ENCODE peak calls at places on chromosomes 6 and 20, in seven cellular contexts. One of them, this sample, is unnamed.

GRCh38 chr20:51419646-51420045 is 122.9 kb downstream of the NFATC2 start:
- DNase-seq in cardiac fibroblast: no peak
- DNase-seq in AG04450: no peak
- DNase-seq in heart right ventricle: no peak
- DNase-seq in fibroblast of mammary gland: no peak
- DNase-seq in HAP-1: no peak
- DNase-seq in esophagus muscularis mucosa: no peak
- DNase-seq in this sample: no peak

GRCh38 chr20:10783660-10784336 is 110.0 kb upstream of the JAG1 start:
- DNase-seq in cardiac fibroblast: no peak
- DNase-seq in AG04450: no peak
- DNase-seq in heart right ventricle: no peak
- DNase-seq in fibroblast of mammary gland: no peak
- DNase-seq in HAP-1: no peak
- DNase-seq in esophagus muscularis mucosa: peak; percentile 21
- DNase-seq in this sample: no peak

GRCh38 chr6:112450663-112451062 is 103.5 kb downstream of the RFPL4B start:
- DNase-seq in cardiac fibroblast: no peak
- DNase-seq in AG04450: no peak
- DNase-seq in heart right ventricle: no peak
- DNase-seq in fibroblast of mammary gland: no peak
- DNase-seq in HAP-1: no peak
- DNase-seq in esophagus muscularis mucosa: no peak
- DNase-seq in this sample: no peak

GRCh38 chr6:37103169-37104039 is 66.5 kb upstream of the PIM1 start:
- DNase-seq in cardiac fibroblast: no peak
- DNase-seq in AG04450: no peak
- DNase-seq in heart right ventricle: peak; percentile 48
- DNase-seq in fibroblast of mammary gland: no peak
- DNase-seq in HAP-1: no peak
- DNase-seq in esophagus muscularis mucosa: no peak
- DNase-seq in this sample: no peak

GRCh38 chr20:46641424-46641823 is 9.8 kb downstream of the SLC13A3 start:
- DNase-seq in cardiac fibroblast: no peak
- DNase-seq in AG04450: no peak
- DNase-seq in heart right ventricle: no peak
- DNase-seq in fibroblast of mammary gland: no peak
- DNase-seq in HAP-1: no peak
- DNase-seq in esophagus muscularis mucosa: no peak
- DNase-seq in this sample: no peak

GRCh38 chr6:29510202-29510601 is 22.4 kb upstream of the MAS1L start:
- DNase-seq in cardiac fibroblast: no peak
- DNase-seq in AG04450: no peak
- DNase-seq in heart right ventricle: no peak
- DNase-seq in fibroblast of mammary gland: no peak
- DNase-seq in HAP-1: no peak
- DNase-seq in esophagus muscularis mucosa: no peak
- DNase-seq in this sample: no peak

GRCh38 chr6:152459245-152459644 is 177.9 kb downstream of the SYNE1 start:
- DNase-seq in cardiac fibroblast: peak; percentile 8
- DNase-seq in AG04450: no peak
- DNase-seq in heart right ventricle: no peak
- DNase-seq in fibroblast of mammary gland: no peak
- DNase-seq in HAP-1: no peak
- DNase-seq in esophagus muscularis mucosa: no peak
- DNase-seq in this sample: no peak

GRCh38 chr20:63826753-63827152 is 4.3 kb downstream of the ZBTB46 start:
- DNase-seq in cardiac fibroblast: no peak
- DNase-seq in AG04450: no peak
- DNase-seq in heart right ventricle: no peak
- DNase-seq in fibroblast of mammary gland: no peak
- DNase-seq in HAP-1: no peak
- DNase-seq in esophagus muscularis mucosa: no peak
- DNase-seq in this sample: no peak

GRCh38 chr6:15663057-15663638 is 320 bp upstream of the DTNBP1 start:
- DNase-seq in cardiac fibroblast: peak; percentile 61
- DNase-seq in AG04450: peak; percentile 11
- DNase-seq in heart right ventricle: no peak
- DNase-seq in fibroblast of mammary gland: peak; percentile 50
- DNase-seq in HAP-1: no peak
- DNase-seq in esophagus muscularis mucosa: no peak
- DNase-seq in this sample: peak; percentile 14

GRCh38 chr6:154246723-154247118 is 109.9 kb downstream of the IPCEF1 start:
- DNase-seq in cardiac fibroblast: no peak
- DNase-seq in AG04450: no peak
- DNase-seq in heart right ventricle: no peak
- DNase-seq in fibroblast of mammary gland: no peak
- DNase-seq in HAP-1: peak; percentile 13
- DNase-seq in esophagus muscularis mucosa: no peak
- DNase-seq in this sample: no peak

GRCh38 chr20:38278763-38279162 is 18.2 kb upstream of the KIAA1755 start:
- DNase-seq in cardiac fibroblast: no peak
- DNase-seq in AG04450: no peak
- DNase-seq in heart right ventricle: no peak
- DNase-seq in fibroblast of mammary gland: no peak
- DNase-seq in HAP-1: no peak
- DNase-seq in esophagus muscularis mucosa: no peak
- DNase-seq in this sample: no peak

GRCh38 chr6:15588966-15589634 is 73.7 kb downstream of the DTNBP1 start:
- DNase-seq in cardiac fibroblast: peak; percentile 61
- DNase-seq in AG04450: peak; percentile 43
- DNase-seq in heart right ventricle: no peak
- DNase-seq in fibroblast of mammary gland: peak; percentile 84
- DNase-seq in HAP-1: no peak
- DNase-seq in esophagus muscularis mucosa: no peak
- DNase-seq in this sample: peak; percentile 52

GRCh38 chr20:44734938-44735337 is 10.7 kb upstream of the KCNK15 start:
- DNase-seq in cardiac fibroblast: peak; percentile 76
- DNase-seq in AG04450: no peak
- DNase-seq in heart right ventricle: no peak
- DNase-seq in fibroblast of mammary gland: peak; percentile 50
- DNase-seq in HAP-1: no peak
- DNase-seq in esophagus muscularis mucosa: no peak
- DNase-seq in this sample: no peak

GRCh38 chr6:132130530-132131298 is 179.5 kb upstream of the CCN2 start:
- DNase-seq in cardiac fibroblast: peak; percentile 75
- DNase-seq in AG04450: no peak
- DNase-seq in heart right ventricle: peak; percentile 20
- DNase-seq in fibroblast of mammary gland: peak; percentile 77
- DNase-seq in HAP-1: no peak
- DNase-seq in esophagus muscularis mucosa: no peak
- DNase-seq in this sample: peak; percentile 55

GRCh38 chr6:93721386-93722048 is 302.2 kb upstream of the EPHA7 start:
- DNase-seq in cardiac fibroblast: peak; percentile 67
- DNase-seq in AG04450: no peak
- DNase-seq in heart right ventricle: no peak
- DNase-seq in fibroblast of mammary gland: peak; percentile 64
- DNase-seq in HAP-1: peak; percentile 71
- DNase-seq in esophagus muscularis mucosa: no peak
- DNase-seq in this sample: peak; percentile 7

GRCh38 chr6:101181006-101181405 is 212.5 kb upstream of the GRIK2 start:
- DNase-seq in cardiac fibroblast: no peak
- DNase-seq in AG04450: no peak
- DNase-seq in heart right ventricle: no peak
- DNase-seq in fibroblast of mammary gland: no peak
- DNase-seq in HAP-1: peak; percentile 28
- DNase-seq in esophagus muscularis mucosa: no peak
- DNase-seq in this sample: no peak

GRCh38 chr20:11443382-11444119 is 474.1 kb upstream of the BTBD3 start:
- DNase-seq in cardiac fibroblast: no peak
- DNase-seq in AG04450: no peak
- DNase-seq in heart right ventricle: no peak
- DNase-seq in fibroblast of mammary gland: no peak
- DNase-seq in HAP-1: peak; percentile 64
- DNase-seq in esophagus muscularis mucosa: no peak
- DNase-seq in this sample: no peak

GRCh38 chr6:5115168-5115567 is 30.0 kb downstream of the PPP1R3G start:
- DNase-seq in cardiac fibroblast: peak; percentile 67
- DNase-seq in AG04450: no peak
- DNase-seq in heart right ventricle: peak; percentile 41
- DNase-seq in fibroblast of mammary gland: peak; percentile 71
- DNase-seq in HAP-1: no peak
- DNase-seq in esophagus muscularis mucosa: no peak
- DNase-seq in this sample: no peak

GRCh38 chr6:7730852-7731251 is 5.0 kb downstream of the BMP6 start:
- DNase-seq in cardiac fibroblast: peak; percentile 98
- DNase-seq in AG04450: peak; percentile 45
- DNase-seq in heart right ventricle: no peak
- DNase-seq in fibroblast of mammary gland: peak; percentile 90
- DNase-seq in HAP-1: no peak
- DNase-seq in esophagus muscularis mucosa: no peak
- DNase-seq in this sample: peak; percentile 50

GRCh38 chr6:160348552-160349441 is 619 bp downstream of the SLC22A3 start:
- DNase-seq in cardiac fibroblast: peak; percentile 36
- DNase-seq in AG04450: no peak
- DNase-seq in heart right ventricle: peak; percentile 30
- DNase-seq in fibroblast of mammary gland: no peak
- DNase-seq in HAP-1: no peak
- DNase-seq in esophagus muscularis mucosa: no peak
- DNase-seq in this sample: no peak

GRCh38 chr6:48765352-48765961 is 654.5 kb upstream of the PTCHD4 start:
- DNase-seq in cardiac fibroblast: peak; percentile 83
- DNase-seq in AG04450: peak; percentile 44
- DNase-seq in heart right ventricle: no peak
- DNase-seq in fibroblast of mammary gland: peak; percentile 80
- DNase-seq in HAP-1: peak; percentile 86
- DNase-seq in esophagus muscularis mucosa: no peak
- DNase-seq in this sample: no peak

GRCh38 chr20:38202153-38202981 is 37.3 kb upstream of the TGM2 start:
- DNase-seq in cardiac fibroblast: no peak
- DNase-seq in AG04450: no peak
- DNase-seq in heart right ventricle: no peak
- DNase-seq in fibroblast of mammary gland: no peak
- DNase-seq in HAP-1: no peak
- DNase-seq in esophagus muscularis mucosa: no peak
- DNase-seq in this sample: no peak

GRCh38 chr6:13044390-13044789 is 283.9 kb downstream of the TBC1D7 start:
- DNase-seq in cardiac fibroblast: peak; percentile 16
- DNase-seq in AG04450: no peak
- DNase-seq in heart right ventricle: no peak
- DNase-seq in fibroblast of mammary gland: peak; percentile 48
- DNase-seq in HAP-1: no peak
- DNase-seq in esophagus muscularis mucosa: no peak
- DNase-seq in this sample: no peak

GRCh38 chr6:42339991-42340401 is 111.7 kb downstream of the TRERF1 start:
- DNase-seq in cardiac fibroblast: no peak
- DNase-seq in AG04450: no peak
- DNase-seq in heart right ventricle: no peak
- DNase-seq in fibroblast of mammary gland: peak; percentile 30
- DNase-seq in HAP-1: no peak
- DNase-seq in esophagus muscularis mucosa: no peak
- DNase-seq in this sample: no peak

GRCh38 chr6:45148711-45149341 is 179.3 kb upstream of the RUNX2 start:
- DNase-seq in cardiac fibroblast: peak; percentile 86
- DNase-seq in AG04450: peak; percentile 1
- DNase-seq in heart right ventricle: no peak
- DNase-seq in fibroblast of mammary gland: peak; percentile 81
- DNase-seq in HAP-1: no peak
- DNase-seq in esophagus muscularis mucosa: no peak
- DNase-seq in this sample: peak; percentile 46

GRCh38 chr6:34979218-34979617 is 90.2 kb downstream of the ANKS1A start:
- DNase-seq in cardiac fibroblast: no peak
- DNase-seq in AG04450: no peak
- DNase-seq in heart right ventricle: no peak
- DNase-seq in fibroblast of mammary gland: no peak
- DNase-seq in HAP-1: no peak
- DNase-seq in esophagus muscularis mucosa: no peak
- DNase-seq in this sample: no peak

GRCh38 chr6:33299237-33299944 is 649 bp upstream of the RGL2 start:
- DNase-seq in cardiac fibroblast: peak; percentile 94
- DNase-seq in AG04450: peak; percentile 77
- DNase-seq in heart right ventricle: peak; percentile 93
- DNase-seq in fibroblast of mammary gland: peak; percentile 87
- DNase-seq in HAP-1: peak; percentile 83
- DNase-seq in esophagus muscularis mucosa: peak; percentile 97
- DNase-seq in this sample: peak; percentile 66
- H3K4me3 ChIP-seq in cardiac fibroblast: peak overlapping the region; percentile 80
- H3K4me3 ChIP-seq in AG04450: peak overlapping the region; percentile 91
- H3K4me3 ChIP-seq in heart right ventricle: peak overlapping the region; percentile 93
- H3K4me3 ChIP-seq in fibroblast of mammary gland: peak overlapping the region; percentile 91
- H3K4me3 ChIP-seq in HAP-1: peak overlapping the region; percentile 85
- H3K4me3 ChIP-seq in esophagus muscularis mucosa: peak overlapping the region; percentile 69
- H3K4me3 ChIP-seq in this sample: peak overlapping the region; percentile 76

GRCh38 chr20:57392130-57392445 is 892 bp downstream of the RBM38 start:
- DNase-seq in cardiac fibroblast: no peak
- DNase-seq in AG04450: no peak
- DNase-seq in heart right ventricle: no peak
- DNase-seq in fibroblast of mammary gland: no peak
- DNase-seq in HAP-1: no peak
- DNase-seq in esophagus muscularis mucosa: no peak
- DNase-seq in this sample: no peak

GRCh38 chr20:57392512-57393271 is 1.5 kb downstream of the RBM38 start:
- DNase-seq in cardiac fibroblast: no peak
- DNase-seq in AG04450: no peak
- DNase-seq in heart right ventricle: peak; percentile 61
- DNase-seq in fibroblast of mammary gland: no peak
- DNase-seq in HAP-1: no peak
- DNase-seq in esophagus muscularis mucosa: no peak
- DNase-seq in this sample: no peak

GRCh38 chr20:57394087-57395082 is 3.2 kb downstream of the RBM38 start:
- DNase-seq in cardiac fibroblast: no peak
- DNase-seq in AG04450: no peak
- DNase-seq in heart right ventricle: no peak
- DNase-seq in fibroblast of mammary gland: no peak
- DNase-seq in HAP-1: no peak
- DNase-seq in esophagus muscularis mucosa: no peak
- DNase-seq in this sample: no peak

GRCh38 chr20:57395111-57395959 is 4.1 kb downstream of the RBM38 start:
- DNase-seq in cardiac fibroblast: peak; percentile 66
- DNase-seq in AG04450: peak; percentile 8
- DNase-seq in heart right ventricle: peak; percentile 80
- DNase-seq in fibroblast of mammary gland: peak; percentile 51
- DNase-seq in HAP-1: no peak
- DNase-seq in esophagus muscularis mucosa: no peak
- DNase-seq in this sample: peak; percentile 23

GRCh38 chr20:57393321-57394086 is 2.3 kb downstream of the RBM38 start:
- DNase-seq in cardiac fibroblast: no peak
- DNase-seq in AG04450: no peak
- DNase-seq in heart right ventricle: no peak
- DNase-seq in fibroblast of mammary gland: no peak
- DNase-seq in HAP-1: no peak
- DNase-seq in esophagus muscularis mucosa: no peak
- DNase-seq in this sample: no peak
- H3K4me3 ChIP-seq in cardiac fibroblast: no peak overlapping the region
- H3K4me3 ChIP-seq in AG04450: peak overlapping the region; percentile 1
- H3K4me3 ChIP-seq in heart right ventricle: no peak overlapping the region
- H3K4me3 ChIP-seq in fibroblast of mammary gland: no peak overlapping the region
- H3K4me3 ChIP-seq in HAP-1: peak overlapping the region; percentile 53
- H3K4me3 ChIP-seq in esophagus muscularis mucosa: peak overlapping the region; percentile 84
- H3K4me3 ChIP-seq in this sample: no peak overlapping the region

GRCh38 chr6:156883497-156884252 is 106.5 kb downstream of the ARID1B start:
- DNase-seq in cardiac fibroblast: no peak
- DNase-seq in AG04450: no peak
- DNase-seq in heart right ventricle: no peak
- DNase-seq in fibroblast of mammary gland: peak; percentile 13
- DNase-seq in HAP-1: no peak
- DNase-seq in esophagus muscularis mucosa: no peak
- DNase-seq in this sample: no peak
- H3K4me3 ChIP-seq in cardiac fibroblast: no peak overlapping the region
- H3K4me3 ChIP-seq in AG04450: no peak overlapping the region
- H3K4me3 ChIP-seq in heart right ventricle: no peak overlapping the region
- H3K4me3 ChIP-seq in fibroblast of mammary gland: no peak overlapping the region
- H3K4me3 ChIP-seq in HAP-1: no peak overlapping the region
- H3K4me3 ChIP-seq in esophagus muscularis mucosa: no peak overlapping the region
- H3K4me3 ChIP-seq in this sample: no peak overlapping the region

GRCh38 chr6:83708970-83709747 is at the start of gene SNAP91:
- DNase-seq in cardiac fibroblast: no peak
- DNase-seq in AG04450: no peak
- DNase-seq in heart right ventricle: peak; percentile 22
- DNase-seq in fibroblast of mammary gland: no peak
- DNase-seq in HAP-1: peak; percentile 16
- DNase-seq in esophagus muscularis mucosa: no peak
- DNase-seq in this sample: no peak
- H3K4me3 ChIP-seq in cardiac fibroblast: peak within 1 kb of the TSS; percentile 42
- H3K4me3 ChIP-seq in AG04450: peak within 1 kb of the TSS; percentile 32
- H3K4me3 ChIP-seq in heart right ventricle: peak within 1 kb of the TSS; percentile 35
- H3K4me3 ChIP-seq in fibroblast of mammary gland: peak within 1 kb of the TSS; percentile 33
- H3K4me3 ChIP-seq in HAP-1: peak within 1 kb of the TSS; percentile 42
- H3K4me3 ChIP-seq in esophagus muscularis mucosa: peak within 1 kb of the TSS; percentile 61
- H3K4me3 ChIP-seq in this sample: peak within 1 kb of the TSS; percentile 53

This sample was measured in skeletal muscle cell.